ENCODE peak calls at places on chromosomes 3 and 15, in ten cellular contexts. Y is NB4, H is A549, R is IMR-90, A is sigmoid colon, O is breast epithelium, D is GM12892, U is uterus, B is stomach, P is suprapubic skin. T is an unnamed sample.
A peak's percentile ranks its signal among the peaks of the same experiment; 100 is the strongest.

GRCh38 chr15:71114887-71115566 is at the start of gene THSD4:
- DNase-seq in Y (peak; percentile 46), H (peak; percentile 99), R (peak; percentile 72), A (peak; percentile 77), O (peak; percentile 47), D (peak; percentile 94), U (peak; percentile 71), B (peak; percentile 75), P (no peak), T (peak; percentile 73)

GRCh38 chr15:54812383-54812782 is 384.4 kb downstream of the RSL24D1 start:
- DNase-seq in Y (no peak), H (no peak), R (no peak), A (no peak), O (no peak), D (no peak), U (no peak), B (no peak), P (no peak), T (no peak)

GRCh38 chr15:42704492-42704926 is 32.4 kb downstream of the CDAN1 start:
- DNase-seq in Y (peak; percentile 77), H (peak; percentile 57), R (peak; percentile 73), A (no peak), O (peak; percentile 33), D (peak; percentile 46), U (peak; percentile 53), B (peak; percentile 76), P (no peak), T (peak; percentile 50)

GRCh38 chr15:61726166-61726565 is 334.1 kb downstream of the VPS13C start:
- DNase-seq in Y (no peak), H (no peak), R (no peak), A (no peak), O (no peak), D (no peak), U (no peak), B (no peak), P (no peak), T (no peak)

GRCh38 chr3:135155228-135155627 is 360.2 kb downstream of the EPHB1 start:
- DNase-seq in Y (peak; percentile 44), H (no peak), R (no peak), A (no peak), O (no peak), D (no peak), U (no peak), B (no peak), P (no peak), T (no peak)

GRCh38 chr3:194399874-194400411 is 877 bp upstream of the GP5 start:
- DNase-seq in Y (no peak), H (no peak), R (no peak), A (no peak), O (no peak), D (no peak), U (no peak), B (no peak), P (no peak), T (no peak)

GRCh38 chr3:120615863-120616599 is 19.9 kb downstream of the NDUFB4 start:
- DNase-seq in Y (peak; percentile 64), H (no peak), R (peak; percentile 51), A (peak; percentile 76), O (no peak), D (no peak), U (peak; percentile 70), B (no peak), P (no peak), T (peak; percentile 13)

GRCh38 chr15:70343961-70344360 is 246.2 kb upstream of the TLE3 start:
- DNase-seq in Y (no peak), H (no peak), R (no peak), A (no peak), O (peak; percentile 8), D (no peak), U (no peak), B (no peak), P (no peak), T (no peak)

GRCh38 chr3:87848003-87848402 is 210.8 kb downstream of the CGGBP1 start:
- DNase-seq in Y (no peak), H (no peak), R (no peak), A (no peak), O (no peak), D (no peak), U (no peak), B (no peak), P (no peak), T (no peak)

GRCh38 chr3:15638193-15638890 is 36.8 kb downstream of the BTD start:
- DNase-seq in Y (no peak), H (no peak), R (peak; percentile 57), A (peak; percentile 94), O (no peak), D (no peak), U (no peak), B (no peak), P (no peak), T (no peak)

GRCh38 chr15:33693166-33693830 is 275.0 kb upstream of the CHRM5 start:
- DNase-seq in Y (no peak), H (no peak), R (no peak), A (no peak), O (no peak), D (no peak), U (no peak), B (no peak), P (no peak), T (no peak)

DNA sequence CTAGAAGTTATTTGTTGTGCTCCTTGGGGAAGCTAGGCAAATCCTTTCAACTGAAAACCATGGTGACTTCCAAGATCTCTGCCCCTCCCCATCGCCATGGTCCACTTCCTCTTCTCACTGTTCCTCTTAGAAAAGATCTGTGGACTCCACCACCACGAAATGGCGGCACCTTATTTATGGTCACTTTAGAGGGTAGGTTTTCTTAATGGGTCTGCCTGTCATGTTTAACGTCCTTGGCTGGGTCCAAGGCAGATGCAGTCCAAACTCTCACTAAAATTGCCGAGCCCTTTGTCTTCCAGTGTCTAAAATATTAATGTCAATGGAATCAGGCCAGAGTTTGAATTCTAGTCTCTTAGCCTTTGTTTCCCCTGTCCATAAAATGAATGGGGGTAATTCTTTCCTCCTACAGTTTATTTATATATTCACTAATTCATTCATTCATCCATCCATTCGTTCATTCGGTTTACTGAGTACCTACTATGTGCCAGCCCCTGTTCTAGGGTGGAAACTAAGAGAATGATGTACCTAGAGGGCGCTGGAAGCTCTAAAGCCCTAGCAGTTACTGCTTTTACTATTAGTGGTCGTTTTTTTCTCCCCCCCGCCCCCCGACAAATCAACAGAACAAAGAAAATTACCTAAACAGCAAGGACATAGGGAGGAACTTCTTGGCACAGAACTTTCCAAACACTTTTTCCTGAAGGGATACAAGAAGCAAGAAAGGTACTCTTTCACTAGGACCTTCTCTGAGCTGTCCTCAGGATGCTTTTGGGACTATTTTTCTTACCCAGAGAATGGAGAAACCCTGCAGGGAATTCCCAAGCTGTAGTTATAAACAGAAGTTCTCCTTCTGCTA is 661 bp downstream of the PATL2 start:
- DNase-seq in Y (peak; percentile 85), H (no peak), R (peak; percentile 42), A (peak; percentile 70), O (no peak), D (no peak), U (peak; percentile 30), B (peak; percentile 43), P (no peak), T (no peak)
- TF ChIP-seq POLR2A in Y (no peak), H (no peak), R (no peak), A (no peak), O (no peak), D (peak; percentile 49), U (no peak), B (no peak), P (no peak), T (no peak)

DNA sequence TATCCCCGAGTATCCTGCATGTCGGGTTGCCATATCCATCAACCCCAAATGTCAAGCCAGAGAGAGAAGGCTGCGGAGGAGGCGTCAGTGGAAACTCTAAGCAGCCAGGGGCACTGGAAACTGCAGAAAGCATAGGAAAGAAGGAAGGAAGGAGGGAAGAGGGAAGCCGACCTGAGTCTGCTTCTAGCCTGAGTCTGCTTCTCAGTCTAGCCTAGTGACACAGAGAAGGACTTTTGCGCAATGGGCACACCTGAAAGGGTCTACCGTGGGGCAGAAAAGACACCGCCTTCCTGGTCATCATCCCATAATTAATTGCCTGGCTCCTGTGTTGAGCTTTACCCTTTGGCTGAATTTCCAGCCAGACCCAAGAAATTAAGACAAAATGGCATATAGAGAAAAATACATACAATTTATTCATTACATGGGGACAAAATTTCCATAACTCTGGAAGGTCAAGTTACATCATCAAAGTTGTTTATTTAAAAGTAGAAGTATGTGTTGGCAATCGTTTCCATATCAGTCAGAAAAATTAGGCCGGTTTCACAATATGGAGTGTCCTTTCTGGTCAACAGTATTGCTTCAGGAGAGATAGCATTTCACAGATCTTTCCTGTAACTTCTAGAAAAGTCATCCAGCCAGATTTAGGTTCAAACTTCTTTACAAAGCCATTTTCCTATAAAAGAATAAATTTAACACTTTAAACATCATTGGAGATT is 10.3 kb downstream of the BCL2A1 start:
- DNase-seq in Y (no peak), H (no peak), R (peak; percentile 28), A (no peak), O (no peak), D (no peak), U (no peak), B (no peak), P (no peak), T (no peak)
- TF ChIP-seq POLR2A in Y (no peak), H (no peak), R (no peak), A (no peak), O (no peak), D (no peak), U (no peak), B (no peak), P (no peak), T (no peak)

DNA sequence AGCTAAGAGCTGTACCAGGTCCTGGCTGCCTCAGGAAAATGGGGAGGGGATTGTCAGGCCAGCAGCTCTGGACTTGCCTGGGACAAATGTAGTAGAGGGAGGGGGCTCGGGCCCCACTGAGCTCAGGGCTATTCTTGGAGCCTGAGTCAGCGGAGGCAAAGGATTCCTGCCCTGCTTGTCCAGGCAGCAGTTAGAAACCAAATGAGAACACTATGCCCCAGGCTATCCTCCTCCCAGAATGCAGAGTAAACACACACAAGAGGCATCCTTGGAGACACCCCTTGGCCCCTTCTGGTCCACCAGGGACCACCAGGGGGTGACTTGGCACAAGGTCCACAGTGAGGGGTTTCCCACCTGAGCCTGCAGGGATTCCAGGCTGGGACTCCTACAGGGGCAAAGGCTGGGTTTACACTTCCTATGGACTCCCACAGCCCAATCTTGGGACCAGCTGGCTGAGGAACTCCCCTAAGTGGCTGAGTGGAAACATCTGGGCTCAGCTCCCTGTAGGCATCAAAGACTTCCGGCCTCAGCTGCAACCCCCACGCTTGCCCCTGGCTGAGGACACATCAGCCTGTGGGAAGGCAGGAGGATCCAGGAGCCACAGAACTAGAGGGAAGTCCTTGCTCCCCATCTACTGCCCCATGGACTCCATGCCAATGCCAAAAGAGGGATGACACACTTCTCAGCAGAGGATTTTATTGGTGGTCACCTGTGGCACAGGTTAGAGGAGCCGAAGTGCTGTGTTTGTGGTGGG is 3.4 kb upstream of the COL7A1 start:
- DNase-seq in Y (peak; percentile 36), H (peak; percentile 48), R (peak; percentile 94), A (no peak), O (peak; percentile 93), D (no peak), U (peak; percentile 87), B (no peak), P (no peak), T (peak; percentile 78)
- TF ChIP-seq POLR2A in Y (no peak), H (no peak), R (no peak), A (no peak), O (no peak), D (no peak), U (peak; percentile 23), B (no peak), P (no peak), T (no peak)

DNA sequence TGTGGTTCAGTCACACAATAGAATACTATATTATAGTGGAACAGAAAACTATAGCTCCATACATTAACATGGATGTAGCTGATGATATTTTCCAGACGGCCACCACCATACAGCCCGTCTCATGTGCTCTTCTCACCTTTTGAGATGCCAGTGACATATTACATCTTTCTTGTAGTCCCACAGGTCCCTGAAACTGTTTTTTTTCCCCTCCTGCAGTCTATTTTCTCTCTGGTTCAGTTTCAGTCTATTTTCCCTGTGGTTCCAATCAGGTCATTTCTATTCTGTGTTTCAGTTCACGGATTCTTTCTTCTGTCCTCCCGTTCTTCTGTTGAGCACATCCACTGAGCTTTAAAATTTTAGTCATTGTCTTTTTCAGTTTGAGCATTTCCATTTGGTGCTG is 72.2 kb downstream of the PPCDC start:
- DNase-seq in Y (no peak), H (no peak), R (no peak), A (no peak), O (no peak), D (no peak), U (no peak), B (no peak), P (no peak), T (no peak)
- TF ChIP-seq POLR2A in Y (no peak), H (no peak), R (no peak), A (no peak), O (no peak), D (no peak), U (no peak), B (no peak), P (no peak), T (no peak)

T was measured in H54.